ENCODE peak calls at places on chromosomes 7 and 10, in four cellular contexts. One of them, this sample, is unnamed.

GRCh38 chr10:132418520-132419416 is 21.8 kb downstream of the PWWP2B start:
- DNase-seq in A549: peak; percentile 71
- DNase-seq in heart right ventricle: no peak
- DNase-seq in AG04450: no peak
- DNase-seq in this sample: peak; percentile 7

GRCh38 chr10:75438275-75438674 is 6.9 kb downstream of the LRMDA start:
- DNase-seq in AG04450: no peak
- DNase-seq in A549: no peak
- DNase-seq in heart right ventricle: no peak
- DNase-seq in this sample: no peak

GRCh38 chr7:71173955-71174354 is 42.0 kb downstream of the GALNT17 start:
- DNase-seq in heart right ventricle: peak; percentile 7
- DNase-seq in A549: no peak
- DNase-seq in AG04450: no peak
- DNase-seq in this sample: peak; percentile 0

GRCh38 chr7:132381742-132382472 is 194.4 kb downstream of the PLXNA4 start:
- DNase-seq in A549: no peak
- DNase-seq in heart right ventricle: no peak
- DNase-seq in AG04450: no peak
- DNase-seq in this sample: no peak

GRCh38 chr10:73874267-73875138 is at the start of gene CAMK2G:
- DNase-seq in AG04450: no peak
- DNase-seq in heart right ventricle: peak; percentile 86
- DNase-seq in A549: peak; percentile 81
- DNase-seq in this sample: peak; percentile 76

GRCh38 chr10:121092341-121093099 is 241.4 kb downstream of the WDR11 start:
- DNase-seq in heart right ventricle: no peak
- DNase-seq in AG04450: no peak
- DNase-seq in A549: peak; percentile 10
- DNase-seq in this sample: no peak

GRCh38 chr7:2374830-2375728 is 20.5 kb downstream of the EIF3B start:
- DNase-seq in A549: no peak
- DNase-seq in heart right ventricle: no peak
- DNase-seq in AG04450: no peak
- DNase-seq in this sample: no peak

GRCh38 chr7:89023902-89024301 is 228.4 kb upstream of the TEX47 start:
- DNase-seq in AG04450: no peak
- DNase-seq in heart right ventricle: no peak
- DNase-seq in A549: no peak
- DNase-seq in this sample: no peak

GRCh38 chr7:8086239-8086638 is 117.6 kb downstream of the GLCCI1 start:
- DNase-seq in A549: no peak
- DNase-seq in AG04450: no peak
- DNase-seq in heart right ventricle: no peak
- DNase-seq in this sample: no peak

GRCh38 chr7:30859940-30860623 is 51.6 kb upstream of the AQP1 start:
- DNase-seq in A549: no peak
- DNase-seq in heart right ventricle: no peak
- DNase-seq in AG04450: no peak
- DNase-seq in this sample: no peak

DNA sequence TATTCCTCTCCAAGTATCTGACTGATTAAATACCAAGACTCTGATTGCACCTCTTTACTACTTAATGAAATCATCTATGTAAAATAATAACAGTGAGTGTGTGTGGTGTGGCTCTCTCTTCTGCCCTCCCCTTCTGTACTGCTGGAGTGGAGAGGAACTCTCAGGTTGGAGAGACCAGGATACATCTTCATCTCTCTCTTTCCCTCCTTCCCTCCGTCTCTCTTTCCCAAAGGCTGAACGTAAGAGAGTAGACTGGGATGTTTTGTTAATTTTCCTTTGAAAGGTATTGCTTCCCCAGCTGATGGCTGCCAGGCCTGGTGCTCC is 272 bp upstream of the GJC3 start:
- DNase-seq in heart right ventricle: no peak
- DNase-seq in AG04450: no peak
- DNase-seq in A549: no peak
- DNase-seq in this sample: no peak
- TF ChIP-seq CTCF in heart right ventricle: peak; percentile 25
- TF ChIP-seq CTCF in AG04450: no peak
- TF ChIP-seq CTCF in A549: no peak
- TF ChIP-seq CTCF in this sample: no peak

GRCh38 chr10:97445722-97446639 is at the start of the genes EXOSC1 and ZDHHC16:
- DNase-seq in heart right ventricle: peak; percentile 93
- DNase-seq in AG04450: peak; percentile 91
- DNase-seq in A549: peak; percentile 96
- DNase-seq in this sample: peak; percentile 95
- TF ChIP-seq CTCF in heart right ventricle: no peak
- TF ChIP-seq CTCF in AG04450: peak; percentile 7
- TF ChIP-seq CTCF in A549: no peak
- TF ChIP-seq CTCF in this sample: no peak

GRCh38 chr10:115432188-115432819 is 339.1 kb downstream of the ATRNL1 start:
- DNase-seq in A549: peak; percentile 29
- DNase-seq in AG04450: no peak
- DNase-seq in heart right ventricle: no peak
- DNase-seq in this sample: no peak
- TF ChIP-seq CTCF in A549: peak; percentile 69
- TF ChIP-seq CTCF in AG04450: peak; percentile 37
- TF ChIP-seq CTCF in heart right ventricle: peak; percentile 35
- TF ChIP-seq CTCF in this sample: no peak

DNA sequence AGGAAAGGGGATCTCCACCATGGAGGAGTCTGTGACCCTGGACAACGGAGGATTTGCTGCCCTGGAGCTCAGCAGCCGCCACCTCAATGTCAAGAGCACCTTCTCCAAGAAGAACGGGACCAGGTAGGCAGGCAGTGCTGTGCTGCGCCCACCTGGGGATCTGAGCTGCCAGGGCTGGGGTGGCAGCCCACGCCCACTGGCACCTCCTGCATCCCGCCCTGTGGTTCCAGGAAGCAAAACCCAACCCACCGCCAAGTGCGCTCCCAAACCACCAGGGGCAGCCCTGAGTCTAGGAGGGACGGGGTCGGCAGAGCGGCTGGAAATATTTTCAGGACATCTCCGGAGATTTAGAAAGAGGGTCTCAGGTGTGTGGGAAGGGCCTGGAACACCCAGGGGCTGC is 440.3 kb upstream of the FOXK1 start:
- DNase-seq in A549: peak; percentile 16
- DNase-seq in AG04450: no peak
- DNase-seq in heart right ventricle: no peak
- DNase-seq in this sample: no peak
- TF ChIP-seq CTCF in A549: no peak
- TF ChIP-seq CTCF in AG04450: no peak
- TF ChIP-seq CTCF in heart right ventricle: no peak
- TF ChIP-seq CTCF in this sample: no peak

DNA sequence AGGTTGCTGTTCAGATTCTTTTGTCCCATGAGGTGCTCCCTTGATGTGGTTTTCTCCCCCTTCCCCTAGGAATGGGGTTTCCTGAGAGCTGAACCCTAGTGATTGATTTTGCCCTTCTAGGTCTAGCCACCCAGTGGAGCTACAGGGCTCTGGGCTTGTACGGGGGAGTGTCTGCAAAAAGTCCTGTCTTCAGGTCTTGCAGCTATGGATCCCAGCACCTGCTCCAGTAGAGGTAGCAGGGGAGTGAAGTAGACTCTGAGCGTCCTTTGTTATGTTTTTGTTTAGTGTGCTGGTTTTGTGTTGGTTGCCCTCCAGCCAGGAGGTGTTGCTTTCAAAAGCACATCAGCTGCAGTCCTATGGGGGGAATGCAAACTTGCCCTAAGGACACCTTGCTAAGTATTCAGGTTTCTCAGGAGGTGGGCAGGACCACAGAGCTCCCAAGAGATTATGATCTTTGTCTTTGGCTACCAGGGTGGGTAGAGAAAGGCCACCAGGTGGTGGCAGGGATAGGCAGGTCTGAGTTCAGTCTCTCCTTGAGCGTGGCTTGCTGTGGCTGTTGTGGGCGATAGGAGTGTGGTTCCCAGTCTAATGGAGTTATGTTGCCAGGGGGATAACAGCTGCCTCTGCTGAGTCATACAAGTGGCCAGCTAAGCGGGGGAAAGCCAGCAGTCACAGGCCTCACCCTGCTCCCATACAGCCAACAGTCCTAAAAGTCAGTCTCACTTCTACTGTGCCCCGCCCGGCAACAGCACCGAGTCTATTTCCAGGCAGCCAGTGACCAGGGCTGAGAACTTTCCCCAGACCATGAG is 92.4 kb upstream of the JCAD start:
- DNase-seq in A549: peak; percentile 76
- DNase-seq in AG04450: peak; percentile 56
- DNase-seq in heart right ventricle: peak; percentile 14
- DNase-seq in this sample: peak; percentile 85
- TF ChIP-seq CTCF in A549: no peak
- TF ChIP-seq CTCF in AG04450: no peak
- TF ChIP-seq CTCF in heart right ventricle: no peak
- TF ChIP-seq CTCF in this sample: no peak

DNA sequence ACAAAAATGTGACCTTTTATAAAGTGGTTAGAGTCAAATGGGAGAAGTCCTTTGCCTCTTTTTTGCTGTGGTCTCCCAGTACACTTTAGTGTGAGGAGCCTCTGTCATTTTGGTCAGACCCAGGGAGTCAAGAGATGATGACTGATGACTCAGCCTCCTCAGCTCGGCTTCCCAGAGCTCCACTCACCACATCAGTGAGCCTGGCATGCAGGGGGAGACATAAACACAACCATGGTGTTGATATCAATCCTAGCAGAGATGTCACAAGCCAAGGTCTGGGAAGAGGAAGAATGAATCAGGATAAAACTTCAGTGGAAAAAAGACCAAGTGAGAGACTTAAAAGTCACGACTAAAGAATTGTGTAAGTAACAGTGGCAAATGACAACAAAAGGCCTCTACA is 50.1 kb downstream of the TFAM start:
- DNase-seq in heart right ventricle: no peak
- DNase-seq in AG04450: peak; percentile 87
- DNase-seq in A549: peak; percentile 85
- DNase-seq in this sample: peak; percentile 97
- TF ChIP-seq CTCF in heart right ventricle: no peak
- TF ChIP-seq CTCF in AG04450: no peak
- TF ChIP-seq CTCF in A549: no peak
- TF ChIP-seq CTCF in this sample: peak; percentile 11

GRCh38 chr7:158985583-158985982 is 129.2 kb downstream of the DYNC2I1 start:
- DNase-seq in heart right ventricle: no peak
- DNase-seq in A549: no peak
- DNase-seq in AG04450: no peak
- DNase-seq in this sample: no peak

GRCh38 chr7:158991824-158992621 is 135.7 kb downstream of the DYNC2I1 start:
- DNase-seq in heart right ventricle: no peak
- DNase-seq in A549: no peak
- DNase-seq in AG04450: no peak
- DNase-seq in this sample: no peak

GRCh38 chr7:158988302-158988862 is 132.0 kb downstream of the DYNC2I1 start:
- DNase-seq in A549: no peak
- DNase-seq in AG04450: no peak
- DNase-seq in heart right ventricle: no peak
- DNase-seq in this sample: no peak

GRCh38 chr7:158989006-158989405 is 132.6 kb downstream of the DYNC2I1 start:
- DNase-seq in A549: no peak
- DNase-seq in heart right ventricle: no peak
- DNase-seq in AG04450: no peak
- DNase-seq in this sample: no peak

GRCh38 chr7:158987691-158988090 is 131.3 kb downstream of the DYNC2I1 start:
- DNase-seq in heart right ventricle: no peak
- DNase-seq in A549: no peak
- DNase-seq in AG04450: no peak
- DNase-seq in this sample: no peak
- TF ChIP-seq CTCF in heart right ventricle: no peak
- TF ChIP-seq CTCF in A549: no peak
- TF ChIP-seq CTCF in AG04450: no peak
- TF ChIP-seq CTCF in this sample: no peak

GRCh38 chr7:28434510-28434909 is 22.2 kb downstream of the CREB5 start:
- DNase-seq in heart right ventricle: no peak
- DNase-seq in AG04450: no peak
- DNase-seq in A549: no peak
- DNase-seq in this sample: no peak
- TF ChIP-seq CTCF in heart right ventricle: no peak
- TF ChIP-seq CTCF in AG04450: no peak
- TF ChIP-seq CTCF in A549: no peak
- TF ChIP-seq CTCF in this sample: no peak

This sample was measured in fibroblast of the aortic adventitia.